ENCODE peak calls at places on chromosomes 12 and 14, in seven cellular contexts. P is Kasumi-1; G is AG10803; M is left cardiac atrium; K is stimulated activated CD4-positive, alpha-beta T cell treated with anti-CD3 and anti-CD28 coated beads, Interleukin-15, amount 100 ng/mL, for 1 hour; S is Calu3; Z is iPS DF 19.7. X is an unnamed sample.

GRCh38 chr12:52279683-52280318 is 5.4 kb downstream of the KRT86 start:
- DNase-seq in M (no peak), Z (no peak), P (no peak), K (no peak), G (peak; percentile 53), S (no peak), X (peak; percentile 33)

GRCh38 chr12:23093488-23093887 is 468.5 kb downstream of the ETNK1 start:
- DNase-seq in M (no peak), S (no peak), K (no peak), P (no peak), G (no peak), Z (no peak), X (no peak)

GRCh38 chr12:3132636-3133409 is 55.6 kb downstream of the TSPAN9 start:
- DNase-seq in G (peak; percentile 73), Z (no peak), S (no peak), P (no peak), K (no peak), M (peak; percentile 78), X (no peak)

GRCh38 chr12:26750531-26751171 is 82.3 kb downstream of the ITPR2 start:
- DNase-seq in S (no peak), G (no peak), K (no peak), P (peak; percentile 57), Z (no peak), M (no peak), X (no peak)

GRCh38 chr12:31732926-31733548 is 4.2 kb upstream of the AMN1 start:
- DNase-seq in P (no peak), M (no peak), K (no peak), Z (peak; percentile 89), S (peak; percentile 68), G (peak; percentile 75), X (no peak)

GRCh38 chr14:54691525-54692260 is 124.8 kb downstream of the SAMD4A start:
- DNase-seq in K (peak; percentile 26), S (peak; percentile 78), P (peak; percentile 50), G (peak; percentile 64), Z (peak; percentile 54), M (peak; percentile 84), X (peak; percentile 58)

GRCh38 chr12:116564080-116564479 is 4.9 kb downstream of the MAP1LC3B2 start:
- DNase-seq in K (no peak), G (no peak), M (no peak), S (no peak), Z (no peak), P (no peak), X (no peak)

GRCh38 chr12:122874081-122874480 is 21.8 kb downstream of the VPS37B start:
- DNase-seq in M (no peak), Z (no peak), P (no peak), G (no peak), S (no peak), K (no peak), X (no peak)

GRCh38 chr12:15540469-15540872 is 218.2 kb downstream of the PTPRO start:
- DNase-seq in Z (no peak), S (no peak), P (no peak), K (no peak), G (peak; percentile 79), M (no peak), X (no peak)

GRCh38 chr12:124236651-124237050 is 58.2 kb upstream of the RFLNA start:
- DNase-seq in S (no peak), P (no peak), M (no peak), K (no peak), G (peak; percentile 87), Z (no peak), X (no peak)

GRCh38 chr12:31959701-31960391 is 631 bp downstream of the RESF1 start:
- DNase-seq in M (peak; percentile 75), P (peak; percentile 75), Z (no peak), S (peak; percentile 60), K (peak; percentile 52), G (peak; percentile 57), X (peak; percentile 65)

GRCh38 chr14:70601162-70601561 is 707 bp upstream of the MED6 start:
- DNase-seq in G (peak; percentile 47), S (no peak), Z (no peak), K (no peak), M (no peak), P (no peak), X (no peak)